ENCODE peak calls at places on chromosomes 11 and 22, in nine cellular contexts. K is heart left ventricle, F is sigmoid colon, Z is stomach, B is gastrocnemius medialis, U is uterus, G is HCT116, Y is ovary, P is right lobe of liver. X is an unnamed sample.

GRCh38 chr11:27116684-27117083 is 76.1 kb downstream of the BBOX1 start:
- DNase-seq in P (no peak), F (no peak), Y (no peak), U (no peak), G (no peak), Z (no peak), K (no peak), B (no peak), X (no peak)

GRCh38 chr22:27601195-27601594 is 200.4 kb downstream of the MN1 start:
- DNase-seq in U (no peak), Z (no peak), F (no peak), P (no peak), B (no peak), G (no peak), Y (no peak), K (no peak), X (no peak)

GRCh38 chr11:63872833-63873201 is 33.9 kb downstream of the MARK2 start:
- DNase-seq in B (peak; percentile 43), Z (no peak), G (no peak), Y (no peak), P (no peak), K (no peak), F (no peak), U (no peak), X (peak; percentile 38)

GRCh38 chr11:587978-588380 is 11.7 kb downstream of the PHRF1 start:
- DNase-seq in B (no peak), P (peak; percentile 94), Z (no peak), F (no peak), G (no peak), U (no peak), K (no peak), Y (no peak), X (no peak)

GRCh38 chr11:106585061-106585460 is 433.2 kb downstream of the GUCY1A2 start:
- DNase-seq in G (no peak), P (no peak), Y (no peak), B (no peak), Z (no peak), F (no peak), U (no peak), K (no peak), X (peak; percentile 15)

GRCh38 chr11:69438286-69438920 is 43.1 kb upstream of the LINC01488 start:
- DNase-seq in F (no peak), U (no peak), B (no peak), Y (no peak), P (peak; percentile 39), K (no peak), G (no peak), Z (no peak), X (no peak)

GRCh38 chr11:7775689-7776088 is 21.1 kb downstream of the OR5P2 start:
- DNase-seq in P (no peak), U (no peak), Y (no peak), F (no peak), G (no peak), B (no peak), K (no peak), Z (no peak), X (no peak)

GRCh38 chr22:46077669-46078099 is 72.6 kb upstream of the PPARA start:
- DNase-seq in B (peak; percentile 54), P (no peak), U (peak; percentile 60), Z (peak; percentile 25), G (no peak), F (peak; percentile 80), Y (no peak), K (no peak), X (peak; percentile 51)

GRCh38 chr11:104338186-104338585 is 174.2 kb upstream of the PDGFD start:
- DNase-seq in G (no peak), B (no peak), Y (no peak), Z (no peak), K (no peak), U (no peak), P (no peak), F (no peak), X (no peak)

GRCh38 chr11:120985718-120986569 is 38.0 kb upstream of the TBCEL start:
- DNase-seq in U (peak; percentile 34), F (peak; percentile 69), B (no peak), Z (peak; percentile 58), G (no peak), P (peak; percentile 70), Y (peak; percentile 60), K (no peak), X (peak; percentile 58)
- H3K4me3 ChIP-seq in U (peak overlapping the region; percentile 40), F (peak overlapping the region; percentile 50), B (peak overlapping the region; percentile 41), Z (peak overlapping the region; percentile 61), G (no peak overlapping the region), P (peak overlapping the region; percentile 50), Y (peak overlapping the region; percentile 39), K (peak overlapping the region; percentile 44), X (peak overlapping the region; percentile 61)

DNA sequence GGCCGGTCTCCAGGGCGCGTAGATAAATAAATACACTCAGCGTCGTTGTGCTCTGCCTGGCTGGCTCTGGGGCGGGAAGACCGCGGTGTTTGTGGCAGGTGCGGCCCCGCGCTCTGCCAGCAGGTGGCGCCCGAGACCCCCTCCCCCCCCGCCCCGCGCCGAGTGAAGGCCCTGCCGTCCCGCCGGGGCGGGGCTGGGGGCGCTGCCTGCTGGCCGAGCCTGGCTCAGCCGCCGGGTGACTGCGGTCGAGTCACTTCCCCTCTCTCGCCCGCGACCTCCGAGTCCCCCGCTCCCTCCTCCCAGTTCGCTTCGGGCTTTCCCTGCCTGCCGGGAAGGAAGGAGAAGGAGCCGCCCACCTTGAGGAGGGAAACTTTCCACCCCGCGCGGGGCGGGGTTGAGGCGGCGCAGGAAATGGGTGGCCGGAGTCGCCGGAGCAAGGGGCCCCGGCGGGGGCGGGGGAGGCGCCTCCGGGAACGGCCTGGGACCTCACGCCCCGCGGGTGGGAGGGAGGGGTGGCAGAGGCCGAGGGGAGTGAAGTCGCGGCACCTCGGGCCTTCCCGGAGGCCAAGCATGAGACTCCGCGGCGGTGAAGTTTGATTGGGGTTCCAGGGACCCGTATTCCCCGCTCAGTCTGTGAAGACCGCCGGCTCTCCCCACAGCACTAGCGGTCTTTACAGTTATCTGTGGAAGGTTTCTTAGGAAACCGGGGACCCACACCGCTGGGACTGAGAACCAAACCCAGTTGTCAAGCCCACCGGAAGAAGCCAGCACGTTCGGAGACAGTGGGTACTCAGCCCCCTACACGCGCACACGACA is 1.5 kb upstream of the EHBP1L1 start:
- DNase-seq in Y (peak; percentile 88), G (peak; percentile 83), B (peak; percentile 85), Z (peak; percentile 89), F (peak; percentile 96), K (peak; percentile 96), U (peak; percentile 91), P (peak; percentile 94), X (peak; percentile 85)
- TF ChIP-seq POLR2A in Y (no peak), G (no peak), B (peak; percentile 52), Z (no peak), F (no peak), K (no peak), U (peak; percentile 26), P (peak; percentile 26), X (no peak)

GRCh38 chr22:29314537-29315285 is 786 bp downstream of the RASL10A start:
- DNase-seq in F (no peak), P (peak; percentile 52), Z (no peak), Y (no peak), U (no peak), B (no peak), G (no peak), K (no peak), X (no peak)

GRCh38 chr22:29315286-29316195 is at the start of gene RASL10A:
- DNase-seq in P (peak; percentile 48), G (no peak), Y (no peak), K (no peak), F (no peak), B (no peak), U (no peak), Z (no peak), X (no peak)

GRCh38 chr22:29312218-29313125 is 3.0 kb downstream of the RASL10A start:
- DNase-seq in U (no peak), F (peak; percentile 65), P (peak; percentile 58), G (no peak), Y (peak; percentile 18), K (no peak), Z (no peak), B (peak; percentile 10), X (no peak)

GRCh38 chr22:29313126-29314071 is 2.1 kb downstream of the RASL10A start:
- DNase-seq in G (peak; percentile 34), Y (no peak), U (peak; percentile 35), K (no peak), F (peak; percentile 70), Z (no peak), B (peak; percentile 31), P (peak; percentile 54), X (peak; percentile 60)

DNA sequence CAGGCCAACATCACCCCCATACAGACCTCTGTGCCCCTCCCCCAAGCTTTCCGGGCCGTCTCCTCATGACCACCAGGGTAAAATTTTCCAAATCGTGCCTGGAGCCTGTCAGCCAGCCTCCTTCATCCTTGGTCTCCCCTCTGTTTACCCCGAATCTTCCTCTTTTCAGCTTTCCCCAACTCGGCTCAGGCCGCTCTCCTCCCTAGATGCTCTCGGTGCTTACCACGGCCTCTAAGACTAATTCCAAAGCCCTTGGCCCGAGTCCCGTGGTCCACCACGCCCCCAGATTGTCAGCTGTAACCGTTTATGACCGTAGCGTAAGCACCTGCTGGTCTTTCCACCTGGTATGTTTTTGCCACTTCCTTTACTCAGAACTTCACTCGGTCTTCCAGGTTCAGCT is 1.4 kb downstream of the RASL10A start:
- DNase-seq in U (no peak), G (no peak), B (no peak), P (no peak), Z (no peak), K (no peak), Y (no peak), F (no peak), X (no peak)
- H3K4me3 ChIP-seq in U (no peak overlapping the region), G (no peak overlapping the region), B (no peak overlapping the region), P (no peak overlapping the region), Z (no peak overlapping the region), K (no peak overlapping the region), Y (no peak overlapping the region), F (no peak overlapping the region), X (no peak overlapping the region)

GRCh38 chr22:37684803-37685615 is 1.1 kb upstream of the NOL12 start:
- DNase-seq in P (peak; percentile 65), Z (no peak), F (no peak), B (no peak), K (no peak), G (no peak), Y (no peak), U (no peak), X (no peak)

GRCh38 chr22:37681556-37682049 is 4.5 kb upstream of the NOL12 start:
- DNase-seq in G (peak; percentile 62), Y (peak; percentile 80), Z (peak; percentile 83), U (peak; percentile 76), K (peak; percentile 76), F (peak; percentile 90), P (peak; percentile 85), B (peak; percentile 69), X (peak; percentile 80)

GRCh38 chr22:37690407-37690806 is 4.3 kb downstream of the NOL12 start:
- DNase-seq in K (no peak), U (no peak), B (no peak), P (no peak), Y (no peak), F (no peak), G (no peak), Z (no peak), X (no peak)

GRCh38 chr22:37690901-37691504 is 4.9 kb downstream of the NOL12 start:
- DNase-seq in Z (no peak), P (no peak), U (no peak), F (no peak), Y (no peak), B (peak; percentile 74), G (no peak), K (no peak), X (no peak)

GRCh38 chr22:37686002-37686982 is at the start of gene NOL12:
- DNase-seq in G (peak; percentile 86), F (peak; percentile 92), P (peak; percentile 87), K (peak; percentile 85), U (peak; percentile 86), Y (peak; percentile 79), B (peak; percentile 78), Z (peak; percentile 85), X (peak; percentile 90)
- TF ChIP-seq POLR2A in G (peak; percentile 44), F (peak; percentile 27), P (peak; percentile 32), K (no peak), U (peak; percentile 48), Y (peak; percentile 57), B (peak; percentile 28), Z (no peak), X (no peak)

GRCh38 chr11:6320411-6321207 is at the start of gene CAVIN3:
- DNase-seq in G (peak; percentile 48), Z (peak; percentile 70), U (peak; percentile 91), K (peak; percentile 89), F (peak; percentile 94), B (peak; percentile 66), P (peak; percentile 70), Y (peak; percentile 86), X (peak; percentile 82)
- H3K4me3 ChIP-seq in G (peak within 1 kb of the TSS; percentile 64), Z (peak within 1 kb of the TSS; percentile 64), U (peak within 1 kb of the TSS; percentile 53), K (peak within 1 kb of the TSS; percentile 29), F (peak within 1 kb of the TSS; percentile 82), B (peak within 1 kb of the TSS; percentile 62), P (peak within 1 kb of the TSS; percentile 51), Y (peak within 1 kb of the TSS; percentile 70), X (peak within 1 kb of the TSS; percentile 70)